ENCODE peak calls at places on chromosome 15, in five cellular contexts. One of them, this sample, is unnamed.

GRCh38 chr15:84979651-84980050 is 2.0 kb upstream of the PDE8A start:
- DNase-seq in adrenal gland: peak; percentile 79
- DNase-seq in coronary artery: no peak
- DNase-seq in GM06990: no peak
- DNase-seq in mesothelial cell of epicardium: no peak
- DNase-seq in this sample: no peak

GRCh38 chr15:62783303-62783957 is 259.1 kb upstream of the TPM1 start:
- DNase-seq in adrenal gland: no peak
- DNase-seq in mesothelial cell of epicardium: no peak
- DNase-seq in coronary artery: no peak
- DNase-seq in GM06990: no peak
- DNase-seq in this sample: peak; percentile 74

GRCh38 chr15:68346986-68347385 is 69.4 kb downstream of the FEM1B start:
- DNase-seq in GM06990: no peak
- DNase-seq in coronary artery: no peak
- DNase-seq in mesothelial cell of epicardium: no peak
- DNase-seq in adrenal gland: no peak
- DNase-seq in this sample: no peak

GRCh38 chr15:90062023-90062728 is 40.1 kb downstream of the IDH2 start:
- DNase-seq in adrenal gland: peak; percentile 53
- DNase-seq in GM06990: no peak
- DNase-seq in coronary artery: no peak
- DNase-seq in mesothelial cell of epicardium: no peak
- DNase-seq in this sample: no peak

GRCh38 chr15:68818088-68818670 is 2.5 kb downstream of the ANP32A start:
- DNase-seq in coronary artery: no peak
- DNase-seq in adrenal gland: peak; percentile 79
- DNase-seq in GM06990: peak; percentile 84
- DNase-seq in mesothelial cell of epicardium: peak; percentile 81
- DNase-seq in this sample: no peak

GRCh38 chr15:68315495-68316007 is 38.0 kb downstream of the FEM1B start:
- DNase-seq in adrenal gland: peak; percentile 4
- DNase-seq in mesothelial cell of epicardium: no peak
- DNase-seq in GM06990: no peak
- DNase-seq in coronary artery: peak; percentile 72
- DNase-seq in this sample: no peak

GRCh38 chr15:100170280-100170654 is 171.5 kb downstream of the ADAMTS17 start:
- DNase-seq in adrenal gland: no peak
- DNase-seq in GM06990: peak; percentile 59
- DNase-seq in coronary artery: peak; percentile 22
- DNase-seq in mesothelial cell of epicardium: no peak
- DNase-seq in this sample: no peak

GRCh38 chr15:75437721-75438120 is 13.8 kb downstream of the SIN3A start:
- DNase-seq in mesothelial cell of epicardium: no peak
- DNase-seq in adrenal gland: no peak
- DNase-seq in GM06990: no peak
- DNase-seq in coronary artery: no peak
- DNase-seq in this sample: no peak

GRCh38 chr15:72397780-72398179 is 325 bp upstream of the TMEM202 start:
- DNase-seq in adrenal gland: no peak
- DNase-seq in GM06990: no peak
- DNase-seq in coronary artery: no peak
- DNase-seq in mesothelial cell of epicardium: no peak
- DNase-seq in this sample: no peak

GRCh38 chr15:72445426-72445825 is 28.7 kb upstream of the ARIH1 start:
- DNase-seq in adrenal gland: no peak
- DNase-seq in GM06990: no peak
- DNase-seq in coronary artery: no peak
- DNase-seq in mesothelial cell of epicardium: no peak
- DNase-seq in this sample: no peak

GRCh38 chr15:40322531-40323238 is 807 bp upstream of the INAFM2 start:
- DNase-seq in adrenal gland: no peak
- DNase-seq in coronary artery: no peak
- DNase-seq in mesothelial cell of epicardium: no peak
- DNase-seq in GM06990: no peak
- DNase-seq in this sample: no peak

GRCh38 chr15:101091080-101092017 is 160.5 kb downstream of the CHSY1 start:
- DNase-seq in mesothelial cell of epicardium: no peak
- DNase-seq in adrenal gland: peak; percentile 79
- DNase-seq in coronary artery: peak; percentile 74
- DNase-seq in GM06990: no peak
- DNase-seq in this sample: no peak

GRCh38 chr15:34838282-34838681 is 42.9 kb upstream of the ACTC1 start:
- DNase-seq in mesothelial cell of epicardium: no peak
- DNase-seq in GM06990: no peak
- DNase-seq in coronary artery: no peak
- DNase-seq in adrenal gland: no peak
- DNase-seq in this sample: no peak

GRCh38 chr15:40955930-40956542 is 2.8 kb downstream of the CHAC1 start:
- DNase-seq in adrenal gland: no peak
- DNase-seq in mesothelial cell of epicardium: no peak
- DNase-seq in coronary artery: no peak
- DNase-seq in GM06990: no peak
- DNase-seq in this sample: no peak

GRCh38 chr15:27127834-27128570 is 157.0 kb downstream of the GABRG3 start:
- DNase-seq in mesothelial cell of epicardium: no peak
- DNase-seq in GM06990: no peak
- DNase-seq in adrenal gland: no peak
- DNase-seq in coronary artery: no peak
- DNase-seq in this sample: peak; percentile 14

GRCh38 chr15:93042211-93042610 is 46.8 kb downstream of the RGMA start:
- DNase-seq in GM06990: no peak
- DNase-seq in coronary artery: no peak
- DNase-seq in adrenal gland: no peak
- DNase-seq in mesothelial cell of epicardium: no peak
- DNase-seq in this sample: no peak

GRCh38 chr15:72774696-72775383 is 8.7 kb downstream of the ADPGK start:
- DNase-seq in coronary artery: no peak
- DNase-seq in adrenal gland: no peak
- DNase-seq in mesothelial cell of epicardium: no peak
- DNase-seq in GM06990: no peak
- DNase-seq in this sample: no peak

GRCh38 chr15:81373996-81374395 is at the start of gene TMC3:
- DNase-seq in adrenal gland: no peak
- DNase-seq in mesothelial cell of epicardium: no peak
- DNase-seq in coronary artery: no peak
- DNase-seq in GM06990: no peak
- DNase-seq in this sample: peak; percentile 35

GRCh38 chr15:59364238-59364637 is 8.4 kb downstream of the MYO1E start:
- DNase-seq in mesothelial cell of epicardium: no peak
- DNase-seq in adrenal gland: no peak
- DNase-seq in GM06990: no peak
- DNase-seq in coronary artery: no peak
- DNase-seq in this sample: no peak

GRCh38 chr15:75230524-75231371 is 27.4 kb upstream of the GOLGA6C start:
- DNase-seq in mesothelial cell of epicardium: no peak
- DNase-seq in GM06990: no peak
- DNase-seq in adrenal gland: peak; percentile 5
- DNase-seq in coronary artery: no peak
- DNase-seq in this sample: no peak

GRCh38 chr15:65377976-65378366 is at the start of gene IGDCC3:
- DNase-seq in GM06990: no peak
- DNase-seq in adrenal gland: no peak
- DNase-seq in mesothelial cell of epicardium: peak; percentile 76
- DNase-seq in coronary artery: no peak
- DNase-seq in this sample: no peak

GRCh38 chr15:62920569-62921502 is 121.7 kb upstream of the TPM1 start:
- DNase-seq in adrenal gland: no peak
- DNase-seq in mesothelial cell of epicardium: no peak
- DNase-seq in GM06990: no peak
- DNase-seq in coronary artery: no peak
- DNase-seq in this sample: no peak

GRCh38 chr15:50053457-50053856 is 65.6 kb downstream of the ATP8B4 start:
- DNase-seq in coronary artery: no peak
- DNase-seq in GM06990: no peak
- DNase-seq in mesothelial cell of epicardium: no peak
- DNase-seq in adrenal gland: no peak
- DNase-seq in this sample: no peak

GRCh38 chr15:50055333-50056278 is 63.4 kb downstream of the ATP8B4 start:
- DNase-seq in adrenal gland: no peak
- DNase-seq in GM06990: no peak
- DNase-seq in coronary artery: no peak
- DNase-seq in mesothelial cell of epicardium: no peak
- DNase-seq in this sample: no peak

GRCh38 chr15:50049871-50050270 is 69.2 kb downstream of the ATP8B4 start:
- DNase-seq in coronary artery: no peak
- DNase-seq in GM06990: no peak
- DNase-seq in adrenal gland: no peak
- DNase-seq in mesothelial cell of epicardium: no peak
- DNase-seq in this sample: no peak

GRCh38 chr15:50051344-50051743 is 67.7 kb downstream of the ATP8B4 start:
- DNase-seq in mesothelial cell of epicardium: no peak
- DNase-seq in GM06990: no peak
- DNase-seq in adrenal gland: no peak
- DNase-seq in coronary artery: no peak
- DNase-seq in this sample: no peak

GRCh38 chr15:50051811-50052419 is 67.1 kb downstream of the ATP8B4 start:
- DNase-seq in GM06990: no peak
- DNase-seq in adrenal gland: peak; percentile 48
- DNase-seq in coronary artery: no peak
- DNase-seq in mesothelial cell of epicardium: peak; percentile 51
- DNase-seq in this sample: peak; percentile 10
- TF ChIP-seq CTCF in GM06990: peak; percentile 51
- TF ChIP-seq CTCF in adrenal gland: peak; percentile 59
- TF ChIP-seq CTCF in coronary artery: peak; percentile 49
- TF ChIP-seq CTCF in mesothelial cell of epicardium: peak; percentile 42
- TF ChIP-seq CTCF in this sample: peak; percentile 69

DNA sequence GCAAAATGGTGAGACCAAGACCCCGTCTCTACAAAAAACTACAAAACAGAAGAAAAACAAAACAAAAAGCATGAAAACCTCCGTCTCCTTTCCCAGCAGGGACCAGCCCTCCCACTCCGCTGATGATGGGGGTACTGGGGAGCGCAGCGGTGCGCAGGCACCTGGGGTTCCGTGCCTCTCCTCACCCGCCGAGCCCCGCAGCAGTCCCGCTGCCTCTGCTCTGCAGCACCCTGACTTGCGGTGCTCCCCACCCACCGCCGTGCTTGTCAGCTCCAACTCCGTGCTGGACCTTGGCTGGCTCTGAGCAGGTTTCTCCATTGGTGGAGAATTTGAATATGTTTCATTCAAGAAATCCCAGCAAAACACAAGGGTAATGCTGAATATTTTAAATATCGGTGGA is 46.7 kb upstream of the ATP10A start:
- DNase-seq in adrenal gland: no peak
- DNase-seq in mesothelial cell of epicardium: no peak
- DNase-seq in coronary artery: no peak
- DNase-seq in GM06990: no peak
- DNase-seq in this sample: no peak
- TF ChIP-seq CTCF in adrenal gland: no peak
- TF ChIP-seq CTCF in mesothelial cell of epicardium: no peak
- TF ChIP-seq CTCF in coronary artery: no peak
- TF ChIP-seq CTCF in GM06990: no peak
- TF ChIP-seq CTCF in this sample: no peak

GRCh38 chr15:38088971-38089370 is 154.5 kb downstream of the TMCO5A start:
- DNase-seq in GM06990: no peak
- DNase-seq in adrenal gland: no peak
- DNase-seq in coronary artery: no peak
- DNase-seq in mesothelial cell of epicardium: no peak
- DNase-seq in this sample: no peak
- TF ChIP-seq CTCF in GM06990: no peak
- TF ChIP-seq CTCF in adrenal gland: no peak
- TF ChIP-seq CTCF in coronary artery: no peak
- TF ChIP-seq CTCF in mesothelial cell of epicardium: no peak
- TF ChIP-seq CTCF in this sample: no peak

DNA sequence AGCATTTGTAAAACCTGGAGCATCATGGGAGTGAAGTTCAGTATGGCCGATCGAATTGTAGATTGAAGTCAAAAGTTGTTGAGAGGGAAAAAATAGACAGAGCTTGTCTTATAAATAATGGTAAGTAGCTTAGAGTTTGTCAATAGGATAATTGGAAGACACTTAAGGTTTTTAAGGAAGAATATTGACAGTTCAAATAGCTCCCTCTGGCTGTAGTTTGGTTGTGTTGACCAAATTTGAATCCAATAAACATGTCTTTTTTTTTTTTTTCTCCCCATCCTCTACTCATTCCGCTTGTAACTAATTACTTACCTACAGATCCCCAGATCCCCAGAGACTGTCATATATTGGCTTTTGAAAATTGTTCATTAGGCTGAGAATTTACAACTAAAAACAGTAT is 677.0 kb downstream of the AGBL1 start:
- DNase-seq in coronary artery: no peak
- DNase-seq in GM06990: no peak
- DNase-seq in mesothelial cell of epicardium: no peak
- DNase-seq in adrenal gland: no peak
- DNase-seq in this sample: no peak
- TF ChIP-seq CTCF in coronary artery: no peak
- TF ChIP-seq CTCF in GM06990: no peak
- TF ChIP-seq CTCF in mesothelial cell of epicardium: no peak
- TF ChIP-seq CTCF in adrenal gland: peak; percentile 17
- TF ChIP-seq CTCF in this sample: no peak